ENCODE peak calls at places on chromosome 1, in nine cellular contexts. V is choroid plexus epithelial cell, Y is pancreas, J is ascending aorta, M is neural crest cell, A is left lung, X is upper lobe of right lung, P is nephron progenitor cell, R is left ventricle myocardium inferior. N is an unnamed sample.

GRCh38 chr1:99580451-99580850 is 65.5 kb upstream of the PALMD start:
- DNase-seq in V (peak; percentile 18), Y (no peak), J (no peak), M (no peak), A (no peak), X (no peak), P (no peak), R (peak; percentile 20), N (no peak)

GRCh38 chr1:61198554-61198953 is 116.2 kb downstream of the NFIA start:
- DNase-seq in V (no peak), Y (no peak), J (no peak), M (no peak), A (no peak), X (no peak), P (no peak), R (no peak), N (no peak)

GRCh38 chr1:30618335-30618747 is 105.0 kb downstream of the MATN1 start:
- DNase-seq in V (no peak), Y (no peak), J (no peak), M (no peak), A (no peak), X (no peak), P (no peak), R (no peak), N (no peak)

GRCh38 chr1:61448934-61449368 is 276.0 kb downstream of the TM2D1 start:
- DNase-seq in V (no peak), Y (no peak), J (peak; percentile 79), M (no peak), A (no peak), X (no peak), P (no peak), R (peak; percentile 78), N (no peak)

GRCh38 chr1:41461790-41462679 is 22.4 kb downstream of the EDN2 start:
- DNase-seq in V (peak; percentile 57), Y (no peak), J (no peak), M (no peak), A (no peak), X (no peak), P (no peak), R (no peak), N (no peak)

GRCh38 chr1:3161130-3161840 is 92.3 kb downstream of the PRDM16 start:
- DNase-seq in V (no peak), Y (no peak), J (no peak), M (no peak), A (no peak), X (no peak), P (no peak), R (no peak), N (no peak)

GRCh38 chr1:63448741-63449140 is 74.3 kb downstream of the ITGB3BP start:
- DNase-seq in V (peak; percentile 39), Y (no peak), J (no peak), M (no peak), A (no peak), X (no peak), P (no peak), R (no peak), N (no peak)

GRCh38 chr1:215497516-215497915 is 69.6 kb upstream of the KCTD3 start:
- DNase-seq in V (no peak), Y (no peak), J (no peak), M (no peak), A (no peak), X (no peak), P (no peak), R (no peak), N (no peak)

GRCh38 chr1:177302365-177303044 is 131.7 kb downstream of the BRINP2 start:
- DNase-seq in V (no peak), Y (no peak), J (no peak), M (no peak), A (no peak), X (peak; percentile 65), P (no peak), R (peak; percentile 61), N (no peak)

GRCh38 chr1:152442765-152443164 is 28.7 kb upstream of the CRNN start:
- DNase-seq in V (no peak), Y (no peak), J (no peak), M (no peak), A (no peak), X (no peak), P (no peak), R (no peak), N (no peak)

GRCh38 chr1:65581120-65581519 is 160.7 kb downstream of the LEPR start:
- DNase-seq in V (peak; percentile 33), Y (no peak), J (no peak), M (no peak), A (no peak), X (no peak), P (no peak), R (no peak), N (no peak)
- TF ChIP-seq CTCF in V (peak; percentile 55), Y (no peak), J (no peak), M (no peak), A (no peak), X (no peak), P (no peak), R (peak; percentile 46), N (no peak)

GRCh38 chr1:64474133-64474532 is 4.2 kb downstream of the CACHD1 start:
- DNase-seq in V (no peak), Y (no peak), J (no peak), M (no peak), A (no peak), X (no peak), P (no peak), R (no peak), N (no peak)

GRCh38 chr1:64474639-64475038 is 4.7 kb downstream of the CACHD1 start:
- DNase-seq in V (no peak), Y (peak; percentile 91), J (no peak), M (no peak), A (peak; percentile 80), X (peak; percentile 75), P (no peak), R (peak; percentile 53), N (no peak)

GRCh38 chr1:64473367-64473766 is 3.4 kb downstream of the CACHD1 start:
- DNase-seq in V (no peak), Y (no peak), J (no peak), M (no peak), A (no peak), X (no peak), P (no peak), R (no peak), N (no peak)

GRCh38 chr1:64478594-64479248 is 8.8 kb downstream of the CACHD1 start:
- DNase-seq in V (peak; percentile 26), Y (no peak), J (no peak), M (no peak), A (no peak), X (no peak), P (no peak), R (no peak), N (no peak)

DNA sequence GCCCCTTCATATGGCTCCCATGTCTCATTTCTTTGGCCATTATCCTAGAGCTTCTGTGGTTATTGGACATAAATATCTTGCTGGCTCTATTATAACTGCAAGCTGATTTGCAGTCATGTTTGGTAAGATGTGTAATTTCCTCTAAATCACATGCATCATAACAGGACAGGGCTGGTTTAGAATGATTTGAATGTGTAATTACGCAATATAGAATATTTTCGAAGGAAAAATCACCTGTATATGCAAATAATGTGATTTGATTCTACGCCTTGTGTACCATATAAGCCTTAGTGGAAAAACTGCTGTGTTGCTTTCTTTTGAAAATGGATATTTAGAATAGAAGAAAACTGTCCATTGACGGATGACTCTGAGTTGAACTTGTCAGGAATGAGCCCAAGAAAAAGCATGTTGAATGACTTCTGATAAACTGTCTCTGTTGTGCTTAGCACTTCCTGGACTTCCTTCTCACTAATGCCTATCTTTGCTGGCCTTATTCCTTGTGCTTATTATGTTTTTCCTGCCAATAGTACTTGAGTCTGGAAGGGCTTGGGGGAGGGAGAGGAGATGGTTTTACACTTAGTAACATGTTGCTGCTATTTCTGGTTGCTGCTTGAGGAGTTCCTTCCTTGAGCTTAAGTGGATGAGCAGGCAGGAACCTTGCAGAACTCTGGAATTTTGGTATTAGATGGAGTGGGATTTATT is 6.5 kb downstream of the CACHD1 start:
- DNase-seq in V (peak; percentile 67), Y (no peak), J (no peak), M (no peak), A (no peak), X (no peak), P (no peak), R (no peak), N (no peak)
- TF ChIP-seq CTCF in V (no peak), Y (no peak), J (no peak), M (no peak), A (no peak), X (no peak), P (no peak), R (no peak), N (no peak)

GRCh38 chr1:4367230-4367629 is 287.2 kb upstream of the AJAP1 start:
- DNase-seq in V (no peak), Y (no peak), J (no peak), M (no peak), A (no peak), X (no peak), P (no peak), R (no peak), N (no peak)

GRCh38 chr1:4366091-4366490 is 288.3 kb upstream of the AJAP1 start:
- DNase-seq in V (no peak), Y (no peak), J (no peak), M (no peak), A (no peak), X (no peak), P (no peak), R (no peak), N (no peak)

DNA sequence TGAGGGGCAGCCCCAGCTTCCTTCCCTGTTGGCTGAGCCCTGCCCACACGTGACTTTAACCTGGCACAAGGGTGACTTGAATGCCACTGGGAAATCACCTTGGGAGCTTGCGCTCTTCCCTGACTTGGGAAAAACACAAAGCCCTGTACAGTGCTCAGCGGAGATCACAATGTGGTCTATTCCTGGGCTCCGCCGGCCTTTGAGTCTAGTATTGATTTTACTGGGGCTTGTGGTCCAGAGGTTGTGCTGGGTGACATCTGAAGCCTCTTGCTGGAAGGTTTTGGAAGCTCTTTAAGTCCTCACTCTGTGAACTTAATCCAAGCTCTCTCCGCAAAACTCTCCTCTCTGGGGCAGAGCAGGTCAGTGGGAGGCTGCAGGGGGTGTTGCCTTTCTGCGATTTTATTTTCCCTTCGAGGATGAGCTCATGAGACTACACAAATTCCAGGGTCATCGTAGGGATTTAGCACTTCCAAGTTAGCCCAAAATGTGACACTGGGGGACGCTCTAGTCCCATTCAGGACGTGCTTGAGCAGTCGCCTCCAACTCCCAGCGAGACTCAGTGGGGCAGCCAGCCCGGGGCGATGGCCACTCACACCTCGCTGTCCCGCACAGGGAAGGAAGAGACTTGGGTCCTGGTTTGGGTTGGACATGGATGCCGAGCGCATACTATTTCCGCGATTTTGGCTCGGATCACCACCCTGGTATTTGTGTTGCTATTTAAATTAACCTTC is 291.9 kb upstream of the AJAP1 start:
- DNase-seq in V (no peak), Y (no peak), J (no peak), M (no peak), A (no peak), X (no peak), P (no peak), R (no peak), N (no peak)
- TF ChIP-seq CTCF in V (no peak), Y (no peak), J (no peak), M (no peak), A (no peak), X (no peak), P (no peak), R (no peak), N (no peak)

DNA sequence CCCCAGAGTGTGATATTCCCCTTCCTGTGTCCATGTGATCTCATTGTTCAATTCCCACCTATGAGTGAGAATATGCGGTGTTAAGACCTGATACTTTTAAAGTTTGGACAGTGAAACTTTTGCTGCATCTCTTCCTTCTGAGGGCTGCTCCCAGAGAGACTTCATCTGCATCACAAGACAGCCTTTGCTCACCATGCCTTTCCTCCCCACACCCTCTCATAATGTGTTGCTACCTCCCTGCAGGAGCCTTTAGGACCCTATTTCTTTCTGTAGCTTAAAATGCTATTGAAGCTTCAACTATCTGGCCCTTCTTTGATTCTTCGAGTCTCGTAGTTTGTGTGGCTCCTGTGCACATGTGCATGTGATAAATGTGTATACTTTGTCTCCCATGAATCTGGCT is 23.7 kb downstream of the LEPR start:
- DNase-seq in V (no peak), Y (no peak), J (no peak), M (no peak), A (no peak), X (no peak), P (no peak), R (no peak), N (no peak)
- TF ChIP-seq CTCF in V (no peak), Y (no peak), J (no peak), M (no peak), A (no peak), X (no peak), P (no peak), R (no peak), N (no peak)